ENCODE peak calls at places on chromosomes 2 and 18, in six cellular contexts. D, U, L, I, R and J are unnamed samples.

GRCh38 chr2:218658671-218659257 is 659 bp downstream of the ZNF142 start:
- DNase-seq in L (peak; percentile 17), R (peak; percentile 21), U (no peak), D (no peak), I (no peak), J (no peak)

GRCh38 chr2:48496867-48497266 is 33.1 kb upstream of the STON1 start:
- DNase-seq in R (no peak), I (no peak), U (no peak), L (no peak), D (no peak), J (no peak)

GRCh38 chr2:212538156-212539144 is at the start of gene ERBB4:
- DNase-seq in D (no peak), L (no peak), I (peak; percentile 66), R (no peak), U (peak; percentile 45), J (no peak)

GRCh38 chr2:197777823-197778407 is 7.2 kb downstream of the BOLL start:
- DNase-seq in U (no peak), I (no peak), L (no peak), D (no peak), R (peak; percentile 21), J (no peak)

GRCh38 chr2:112047537-112048235 is 7.4 kb upstream of the TMEM87B start:
- DNase-seq in R (no peak), I (no peak), D (no peak), U (no peak), L (no peak), J (no peak)

GRCh38 chr2:239113164-239113563 is 265.3 kb downstream of the TWIST2 start:
- DNase-seq in D (no peak), I (no peak), R (no peak), L (no peak), U (no peak), J (no peak)

GRCh38 chr2:44360749-44361329 is 455 bp downstream of the PREPL start:
- DNase-seq in L (peak; percentile 22), U (no peak), I (peak; percentile 44), R (peak; percentile 15), D (no peak), J (no peak)

GRCh38 chr18:24231773-24232735 is 93.2 kb downstream of the CABYR start:
- DNase-seq in I (no peak), R (no peak), D (no peak), L (no peak), U (no peak), J (no peak)

GRCh38 chr2:123870877-123871276 is 154.2 kb upstream of the CNTNAP5 start:
- DNase-seq in D (no peak), L (no peak), R (no peak), U (no peak), I (no peak), J (no peak)

GRCh38 chr2:3680548-3681345 is 22.6 kb upstream of the DCDC2C start:
- DNase-seq in L (no peak), U (no peak), D (no peak), I (no peak), R (no peak), J (no peak)

GRCh38 chr18:74242451-74243096 is 49.2 kb downstream of the CYB5A start:
- DNase-seq in U (no peak), R (no peak), D (no peak), I (no peak), L (no peak), J (no peak)

GRCh38 chr2:168290391-168290790 is 43.0 kb upstream of the STK39 start:
- DNase-seq in U (no peak), I (no peak), D (no peak), L (no peak), R (no peak), J (no peak)

GRCh38 chr18:80243204-80243603 is 4.1 kb downstream of the PARD6G start:
- DNase-seq in D (no peak), I (no peak), L (no peak), U (no peak), R (no peak), J (no peak)

GRCh38 chr2:156476516-156477206 is 40.5 kb downstream of the GPD2 start:
- DNase-seq in L (no peak), I (no peak), D (no peak), U (no peak), R (no peak), J (no peak)

GRCh38 chr2:67453365-67453764 is 56.2 kb downstream of the ETAA1 start:
- DNase-seq in L (no peak), D (no peak), R (no peak), U (no peak), I (no peak), J (no peak)

GRCh38 chr2:26126091-26126490 is 46.8 kb upstream of the GAREM2 start:
- DNase-seq in U (no peak), I (no peak), L (no peak), D (no peak), R (no peak), J (no peak)

GRCh38 chr18:69883781-69884180 is 63.9 kb downstream of the CD226 start:
- DNase-seq in U (no peak), I (no peak), L (no peak), R (no peak), D (no peak), J (no peak)

GRCh38 chr2:122174061-122174460 is 418.6 kb downstream of the TSN start:
- DNase-seq in R (no peak), I (no peak), U (no peak), D (no peak), L (no peak), J (no peak)

GRCh38 chr2:162143969-162144368 is 8.1 kb downstream of the GCG start:
- DNase-seq in D (no peak), R (no peak), I (no peak), U (no peak), L (no peak), J (no peak)

GRCh38 chr2:218217366-218218309 is 649 bp downstream of the ARPC2 start:
- DNase-seq in R (peak; percentile 54), U (peak; percentile 80), D (peak; percentile 49), L (no peak), I (peak; percentile 37), J (peak; percentile 45)

GRCh38 chr2:19667085-19667484 is 234.7 kb downstream of the TTC32 start:
- DNase-seq in D (no peak), R (no peak), L (no peak), I (no peak), U (no peak), J (no peak)

GRCh38 chr2:20933692-20934091 is 110.2 kb downstream of the APOB start:
- DNase-seq in R (no peak), L (no peak), U (no peak), D (no peak), I (no peak), J (no peak)

GRCh38 chr2:164595031-164595430 is 26.3 kb downstream of the GRB14 start:
- DNase-seq in D (no peak), I (no peak), R (no peak), L (no peak), U (no peak), J (no peak)

GRCh38 chr2:46632349-46632748 is 153.0 kb downstream of the TMEM247 start:
- DNase-seq in I (no peak), D (no peak), L (peak; percentile 1), R (no peak), U (no peak), J (no peak)

GRCh38 chr2:86383844-86384243 is 46.4 kb upstream of the REEP1 start:
- DNase-seq in U (no peak), R (no peak), I (no peak), L (no peak), D (no peak), J (no peak)

GRCh38 chr18:45046226-45046625 is 365.5 kb downstream of the SETBP1 start:
- DNase-seq in L (no peak), U (no peak), D (no peak), I (no peak), R (no peak), J (no peak)

GRCh38 chr18:79986726-79987125 is 1.6 kb downstream of the TXNL4A start:
- DNase-seq in R (no peak), I (no peak), U (no peak), L (no peak), D (no peak), J (no peak)

GRCh38 chr18:49030138-49030537 is 79.4 kb upstream of the SMAD7 start:
- DNase-seq in R (no peak), D (no peak), L (no peak), U (no peak), I (no peak), J (no peak)

GRCh38 chr2:16135196-16135912 is 195.0 kb downstream of the MYCN start:
- DNase-seq in R (no peak), I (no peak), D (no peak), L (no peak), U (no peak), J (no peak)

GRCh38 chr2:96225016-96225533 is 16.4 kb upstream of the STARD7 start:
- DNase-seq in L (no peak), D (no peak), U (no peak), I (no peak), R (no peak), J (no peak)

GRCh38 chr2:203585541-203585940 is 50.4 kb upstream of the RAPH1 start:
- DNase-seq in I (no peak), U (no peak), D (no peak), L (no peak), R (no peak), J (no peak)

GRCh38 chr2:60882971-60883753 is 1.8 kb downstream of the REL start:
- DNase-seq in I (peak; percentile 2), D (no peak), L (no peak), U (no peak), R (peak; percentile 7), J (no peak)

GRCh38 chr2:46067501-46068292 is 229.5 kb upstream of the EPAS1 start:
- DNase-seq in U (no peak), L (no peak), I (no peak), R (no peak), D (no peak), J (no peak)

GRCh38 chr2:134087371-134087921 is 166.4 kb upstream of the MGAT5 start:
- DNase-seq in L (no peak), I (no peak), D (no peak), R (no peak), U (no peak), J (no peak)

GRCh38 chr2:197453914-197454398 is 604 bp downstream of the COQ10B start:
- DNase-seq in D (no peak), R (peak; percentile 5), I (peak; percentile 36), L (peak; percentile 16), U (no peak), J (no peak)

GRCh38 chr18:3207565-3207964 is 12.2 kb downstream of the MYOM1 start:
- DNase-seq in I (no peak), L (no peak), R (no peak), D (no peak), U (no peak), J (no peak)

GRCh38 chr2:72980535-72981217 is 63.4 kb downstream of the EMX1 start:
- DNase-seq in R (no peak), I (no peak), U (no peak), L (no peak), D (no peak), J (no peak)

GRCh38 chr18:79882522-79883241 is 68.8 kb downstream of the SLC66A2 start:
- DNase-seq in L (no peak), U (no peak), D (no peak), R (no peak), I (no peak), J (no peak)